ENCODE peak calls at places on chromosomes 13 and 19, in five cellular contexts. One of them, this sample, is unnamed.

GRCh38 chr19:28466107-28467045 is 746.6 kb downstream of the UQCRFS1 start:
- DNase-seq in cardiac muscle cell: peak; percentile 67
- DNase-seq in right atrium auricular region: no peak
- DNase-seq in stimulated activated effector memory CD8-positive, alpha-beta T cell treated with anti-CD3 and anti-CD28 coated beads, Interleukin-12 subunit alpha, Interleukin-12 subunit beta, amount 100 ng/mL, for 72 hours: peak; percentile 19
- DNase-seq in nephron progenitor cell: peak; percentile 84
- DNase-seq in this sample: peak; percentile 76

GRCh38 chr13:60572003-60572792 is 175.2 kb downstream of the TDRD3 start:
- DNase-seq in cardiac muscle cell: peak; percentile 45
- DNase-seq in right atrium auricular region: no peak
- DNase-seq in stimulated activated effector memory CD8-positive, alpha-beta T cell treated with anti-CD3 and anti-CD28 coated beads, Interleukin-12 subunit alpha, Interleukin-12 subunit beta, amount 100 ng/mL, for 72 hours: no peak
- DNase-seq in nephron progenitor cell: no peak
- DNase-seq in this sample: no peak

GRCh38 chr19:50705422-50706019 is 14.1 kb downstream of the SHANK1 start:
- DNase-seq in cardiac muscle cell: peak; percentile 76
- DNase-seq in right atrium auricular region: no peak
- DNase-seq in stimulated activated effector memory CD8-positive, alpha-beta T cell treated with anti-CD3 and anti-CD28 coated beads, Interleukin-12 subunit alpha, Interleukin-12 subunit beta, amount 100 ng/mL, for 72 hours: no peak
- DNase-seq in nephron progenitor cell: peak; percentile 53
- DNase-seq in this sample: peak; percentile 82

GRCh38 chr19:34712606-34713261 is 21.3 kb upstream of the ZNF181 start:
- DNase-seq in cardiac muscle cell: peak; percentile 90
- DNase-seq in right atrium auricular region: peak; percentile 64
- DNase-seq in stimulated activated effector memory CD8-positive, alpha-beta T cell treated with anti-CD3 and anti-CD28 coated beads, Interleukin-12 subunit alpha, Interleukin-12 subunit beta, amount 100 ng/mL, for 72 hours: peak; percentile 40
- DNase-seq in nephron progenitor cell: peak; percentile 28
- DNase-seq in this sample: peak; percentile 64

GRCh38 chr13:39051157-39051556 is 12.9 kb downstream of the NHLRC3 start:
- DNase-seq in cardiac muscle cell: peak; percentile 70
- DNase-seq in right atrium auricular region: no peak
- DNase-seq in stimulated activated effector memory CD8-positive, alpha-beta T cell treated with anti-CD3 and anti-CD28 coated beads, Interleukin-12 subunit alpha, Interleukin-12 subunit beta, amount 100 ng/mL, for 72 hours: no peak
- DNase-seq in nephron progenitor cell: no peak
- DNase-seq in this sample: no peak

GRCh38 chr19:5691930-5692784 is 2.1 kb downstream of the RPL36 start:
- DNase-seq in cardiac muscle cell: no peak
- DNase-seq in right atrium auricular region: no peak
- DNase-seq in stimulated activated effector memory CD8-positive, alpha-beta T cell treated with anti-CD3 and anti-CD28 coated beads, Interleukin-12 subunit alpha, Interleukin-12 subunit beta, amount 100 ng/mL, for 72 hours: no peak
- DNase-seq in nephron progenitor cell: no peak
- DNase-seq in this sample: no peak

GRCh38 chr13:94860981-94861407 is 148.6 kb upstream of the SOX21 start:
- DNase-seq in cardiac muscle cell: peak; percentile 30
- DNase-seq in right atrium auricular region: no peak
- DNase-seq in stimulated activated effector memory CD8-positive, alpha-beta T cell treated with anti-CD3 and anti-CD28 coated beads, Interleukin-12 subunit alpha, Interleukin-12 subunit beta, amount 100 ng/mL, for 72 hours: no peak
- DNase-seq in nephron progenitor cell: no peak
- DNase-seq in this sample: no peak

GRCh38 chr19:29247912-29248311 is 35.0 kb upstream of the UQCRFS1 start:
- DNase-seq in cardiac muscle cell: no peak
- DNase-seq in right atrium auricular region: no peak
- DNase-seq in stimulated activated effector memory CD8-positive, alpha-beta T cell treated with anti-CD3 and anti-CD28 coated beads, Interleukin-12 subunit alpha, Interleukin-12 subunit beta, amount 100 ng/mL, for 72 hours: no peak
- DNase-seq in nephron progenitor cell: no peak
- DNase-seq in this sample: peak; percentile 42

GRCh38 chr13:111279253-111279652 is 41.2 kb upstream of the TEX29 start:
- DNase-seq in cardiac muscle cell: no peak
- DNase-seq in right atrium auricular region: no peak
- DNase-seq in stimulated activated effector memory CD8-positive, alpha-beta T cell treated with anti-CD3 and anti-CD28 coated beads, Interleukin-12 subunit alpha, Interleukin-12 subunit beta, amount 100 ng/mL, for 72 hours: no peak
- DNase-seq in nephron progenitor cell: no peak
- DNase-seq in this sample: peak; percentile 38

GRCh38 chr19:1873524-1874473 is 10.4 kb upstream of the KLF16 start:
- DNase-seq in cardiac muscle cell: no peak
- DNase-seq in right atrium auricular region: no peak
- DNase-seq in stimulated activated effector memory CD8-positive, alpha-beta T cell treated with anti-CD3 and anti-CD28 coated beads, Interleukin-12 subunit alpha, Interleukin-12 subunit beta, amount 100 ng/mL, for 72 hours: no peak
- DNase-seq in nephron progenitor cell: no peak
- DNase-seq in this sample: peak; percentile 45

GRCh38 chr19:52942371-52943133 is 19.3 kb upstream of the ZNF888 start:
- DNase-seq in cardiac muscle cell: peak; percentile 86
- DNase-seq in right atrium auricular region: peak; percentile 95
- DNase-seq in stimulated activated effector memory CD8-positive, alpha-beta T cell treated with anti-CD3 and anti-CD28 coated beads, Interleukin-12 subunit alpha, Interleukin-12 subunit beta, amount 100 ng/mL, for 72 hours: peak; percentile 94
- DNase-seq in nephron progenitor cell: peak; percentile 96
- DNase-seq in this sample: peak; percentile 98

GRCh38 chr19:44542671-44543070 is 13.2 kb upstream of the CEACAM20 start:
- DNase-seq in cardiac muscle cell: no peak
- DNase-seq in right atrium auricular region: peak; percentile 11
- DNase-seq in stimulated activated effector memory CD8-positive, alpha-beta T cell treated with anti-CD3 and anti-CD28 coated beads, Interleukin-12 subunit alpha, Interleukin-12 subunit beta, amount 100 ng/mL, for 72 hours: no peak
- DNase-seq in nephron progenitor cell: no peak
- DNase-seq in this sample: no peak

GRCh38 chr19:46489445-46490272 is 6.0 kb downstream of the PNMA8B start:
- DNase-seq in cardiac muscle cell: peak; percentile 81
- DNase-seq in right atrium auricular region: peak; percentile 77
- DNase-seq in stimulated activated effector memory CD8-positive, alpha-beta T cell treated with anti-CD3 and anti-CD28 coated beads, Interleukin-12 subunit alpha, Interleukin-12 subunit beta, amount 100 ng/mL, for 72 hours: no peak
- DNase-seq in nephron progenitor cell: peak; percentile 65
- DNase-seq in this sample: peak; percentile 86

GRCh38 chr13:105847532-105848295 is 687.7 kb downstream of the EFNB2 start:
- DNase-seq in cardiac muscle cell: peak; percentile 12
- DNase-seq in right atrium auricular region: no peak
- DNase-seq in stimulated activated effector memory CD8-positive, alpha-beta T cell treated with anti-CD3 and anti-CD28 coated beads, Interleukin-12 subunit alpha, Interleukin-12 subunit beta, amount 100 ng/mL, for 72 hours: no peak
- DNase-seq in nephron progenitor cell: no peak
- DNase-seq in this sample: no peak

GRCh38 chr19:13072206-13072898 is 30.3 kb downstream of the LYL1 start:
- DNase-seq in cardiac muscle cell: no peak
- DNase-seq in right atrium auricular region: no peak
- DNase-seq in stimulated activated effector memory CD8-positive, alpha-beta T cell treated with anti-CD3 and anti-CD28 coated beads, Interleukin-12 subunit alpha, Interleukin-12 subunit beta, amount 100 ng/mL, for 72 hours: no peak
- DNase-seq in nephron progenitor cell: no peak
- DNase-seq in this sample: no peak

GRCh38 chr19:44738603-44739585 is 9.6 kb upstream of the BCL3 start:
- DNase-seq in cardiac muscle cell: no peak
- DNase-seq in right atrium auricular region: no peak
- DNase-seq in stimulated activated effector memory CD8-positive, alpha-beta T cell treated with anti-CD3 and anti-CD28 coated beads, Interleukin-12 subunit alpha, Interleukin-12 subunit beta, amount 100 ng/mL, for 72 hours: no peak
- DNase-seq in nephron progenitor cell: no peak
- DNase-seq in this sample: no peak

GRCh38 chr13:31138515-31138914 is 23.2 kb downstream of the HSPH1 start:
- DNase-seq in cardiac muscle cell: peak; percentile 56
- DNase-seq in right atrium auricular region: no peak
- DNase-seq in stimulated activated effector memory CD8-positive, alpha-beta T cell treated with anti-CD3 and anti-CD28 coated beads, Interleukin-12 subunit alpha, Interleukin-12 subunit beta, amount 100 ng/mL, for 72 hours: no peak
- DNase-seq in nephron progenitor cell: no peak
- DNase-seq in this sample: no peak

GRCh38 chr13:94590744-94591143 is 5.2 kb downstream of the TGDS start:
- DNase-seq in cardiac muscle cell: no peak
- DNase-seq in right atrium auricular region: no peak
- DNase-seq in stimulated activated effector memory CD8-positive, alpha-beta T cell treated with anti-CD3 and anti-CD28 coated beads, Interleukin-12 subunit alpha, Interleukin-12 subunit beta, amount 100 ng/mL, for 72 hours: no peak
- DNase-seq in nephron progenitor cell: no peak
- DNase-seq in this sample: no peak

GRCh38 chr19:35042056-35042730 is 672 bp downstream of the HPN start:
- DNase-seq in cardiac muscle cell: no peak
- DNase-seq in right atrium auricular region: no peak
- DNase-seq in stimulated activated effector memory CD8-positive, alpha-beta T cell treated with anti-CD3 and anti-CD28 coated beads, Interleukin-12 subunit alpha, Interleukin-12 subunit beta, amount 100 ng/mL, for 72 hours: no peak
- DNase-seq in nephron progenitor cell: no peak
- DNase-seq in this sample: no peak

GRCh38 chr19:6694147-6694815 is 24.3 kb upstream of the TNFSF14 start:
- DNase-seq in cardiac muscle cell: no peak
- DNase-seq in right atrium auricular region: no peak
- DNase-seq in stimulated activated effector memory CD8-positive, alpha-beta T cell treated with anti-CD3 and anti-CD28 coated beads, Interleukin-12 subunit alpha, Interleukin-12 subunit beta, amount 100 ng/mL, for 72 hours: no peak
- DNase-seq in nephron progenitor cell: no peak
- DNase-seq in this sample: no peak

GRCh38 chr19:45177817-45178261 is at the start of gene TRAPPC6A:
- DNase-seq in cardiac muscle cell: no peak
- DNase-seq in right atrium auricular region: no peak
- DNase-seq in stimulated activated effector memory CD8-positive, alpha-beta T cell treated with anti-CD3 and anti-CD28 coated beads, Interleukin-12 subunit alpha, Interleukin-12 subunit beta, amount 100 ng/mL, for 72 hours: no peak
- DNase-seq in nephron progenitor cell: no peak
- DNase-seq in this sample: no peak

GRCh38 chr19:43524922-43525835 is 1.8 kb downstream of the ETHE1 start:
- DNase-seq in cardiac muscle cell: peak; percentile 63
- DNase-seq in right atrium auricular region: peak; percentile 73
- DNase-seq in stimulated activated effector memory CD8-positive, alpha-beta T cell treated with anti-CD3 and anti-CD28 coated beads, Interleukin-12 subunit alpha, Interleukin-12 subunit beta, amount 100 ng/mL, for 72 hours: no peak
- DNase-seq in nephron progenitor cell: peak; percentile 36
- DNase-seq in this sample: peak; percentile 83

GRCh38 chr13:67951431-67951830 is 721.3 kb upstream of the PCDH9 start:
- DNase-seq in cardiac muscle cell: no peak
- DNase-seq in right atrium auricular region: no peak
- DNase-seq in stimulated activated effector memory CD8-positive, alpha-beta T cell treated with anti-CD3 and anti-CD28 coated beads, Interleukin-12 subunit alpha, Interleukin-12 subunit beta, amount 100 ng/mL, for 72 hours: no peak
- DNase-seq in nephron progenitor cell: no peak
- DNase-seq in this sample: no peak

GRCh38 chr19:54114340-54114826 is 1.1 kb downstream of the TFPT start:
- DNase-seq in cardiac muscle cell: peak; percentile 57
- DNase-seq in right atrium auricular region: no peak
- DNase-seq in stimulated activated effector memory CD8-positive, alpha-beta T cell treated with anti-CD3 and anti-CD28 coated beads, Interleukin-12 subunit alpha, Interleukin-12 subunit beta, amount 100 ng/mL, for 72 hours: peak; percentile 21
- DNase-seq in nephron progenitor cell: no peak
- DNase-seq in this sample: peak; percentile 71

GRCh38 chr13:97257800-97258799 is 36.0 kb downstream of the MBNL2 start:
- DNase-seq in cardiac muscle cell: peak; percentile 96
- DNase-seq in right atrium auricular region: peak; percentile 94
- DNase-seq in stimulated activated effector memory CD8-positive, alpha-beta T cell treated with anti-CD3 and anti-CD28 coated beads, Interleukin-12 subunit alpha, Interleukin-12 subunit beta, amount 100 ng/mL, for 72 hours: no peak
- DNase-seq in nephron progenitor cell: no peak
- DNase-seq in this sample: peak; percentile 94

GRCh38 chr13:45325806-45326205 is 15.2 kb downstream of the TPT1 start:
- DNase-seq in cardiac muscle cell: peak; percentile 84
- DNase-seq in right atrium auricular region: peak; percentile 81
- DNase-seq in stimulated activated effector memory CD8-positive, alpha-beta T cell treated with anti-CD3 and anti-CD28 coated beads, Interleukin-12 subunit alpha, Interleukin-12 subunit beta, amount 100 ng/mL, for 72 hours: no peak
- DNase-seq in nephron progenitor cell: no peak
- DNase-seq in this sample: peak; percentile 85

GRCh38 chr19:31419871-31420430 is 70.7 kb upstream of the TSHZ3 start:
- DNase-seq in cardiac muscle cell: no peak
- DNase-seq in right atrium auricular region: no peak
- DNase-seq in stimulated activated effector memory CD8-positive, alpha-beta T cell treated with anti-CD3 and anti-CD28 coated beads, Interleukin-12 subunit alpha, Interleukin-12 subunit beta, amount 100 ng/mL, for 72 hours: no peak
- DNase-seq in nephron progenitor cell: no peak
- DNase-seq in this sample: no peak

GRCh38 chr19:3434630-3435553 is 45.4 kb downstream of the SMIM24 start:
- DNase-seq in cardiac muscle cell: peak; percentile 98
- DNase-seq in right atrium auricular region: peak; percentile 97
- DNase-seq in stimulated activated effector memory CD8-positive, alpha-beta T cell treated with anti-CD3 and anti-CD28 coated beads, Interleukin-12 subunit alpha, Interleukin-12 subunit beta, amount 100 ng/mL, for 72 hours: peak; percentile 95
- DNase-seq in nephron progenitor cell: peak; percentile 96
- DNase-seq in this sample: peak; percentile 98

GRCh38 chr13:81031996-81032395 is 691.1 kb upstream of the SPRY2 start:
- DNase-seq in cardiac muscle cell: peak; percentile 4
- DNase-seq in right atrium auricular region: no peak
- DNase-seq in stimulated activated effector memory CD8-positive, alpha-beta T cell treated with anti-CD3 and anti-CD28 coated beads, Interleukin-12 subunit alpha, Interleukin-12 subunit beta, amount 100 ng/mL, for 72 hours: no peak
- DNase-seq in nephron progenitor cell: no peak
- DNase-seq in this sample: no peak

GRCh38 chr19:31378404-31378803 is 29.2 kb upstream of the TSHZ3 start:
- DNase-seq in cardiac muscle cell: peak; percentile 97
- DNase-seq in right atrium auricular region: peak; percentile 67
- DNase-seq in stimulated activated effector memory CD8-positive, alpha-beta T cell treated with anti-CD3 and anti-CD28 coated beads, Interleukin-12 subunit alpha, Interleukin-12 subunit beta, amount 100 ng/mL, for 72 hours: no peak
- DNase-seq in nephron progenitor cell: no peak
- DNase-seq in this sample: peak; percentile 76

GRCh38 chr13:31929031-31929770 is 102.4 kb upstream of the FRY start:
- DNase-seq in cardiac muscle cell: no peak
- DNase-seq in right atrium auricular region: no peak
- DNase-seq in stimulated activated effector memory CD8-positive, alpha-beta T cell treated with anti-CD3 and anti-CD28 coated beads, Interleukin-12 subunit alpha, Interleukin-12 subunit beta, amount 100 ng/mL, for 72 hours: no peak
- DNase-seq in nephron progenitor cell: no peak
- DNase-seq in this sample: no peak